ENCODE peak calls at places on chromosomes 11 and 22, in eight cellular contexts. M is heart left ventricle, W is PC-3, D is Panc1, G is psoas muscle, I is dorsolateral prefrontal cortex, N is A673, C is right lobe of liver. P is an unnamed sample.

GRCh38 chr11:65958774-65959420 is 2.6 kb upstream of the SART1 start:
- DNase-seq in D (no peak), C (no peak), W (no peak), M (no peak), G (no peak), N (no peak), I (no peak), P (no peak)

GRCh38 chr11:811446-812245 is 1.9 kb downstream of the RPLP2 start:
- DNase-seq in G (no peak), N (no peak), I (no peak), D (no peak), M (no peak), C (no peak), W (no peak), P (no peak)

GRCh38 chr11:15651033-15651432 is 536.3 kb downstream of the INSC start:
- DNase-seq in W (no peak), I (no peak), N (no peak), C (no peak), G (peak), D (no peak), M (no peak), P (no peak)

GRCh38 chr22:28883917-28884753 is 763 bp downstream of the ZNRF3 start:
- DNase-seq in I (peak), N (peak), C (peak), G (peak), D (no peak), W (peak), M (peak), P (peak)

GRCh38 chr11:59753650-59754493 is 1.3 kb upstream of the STX3 start:
- DNase-seq in M (peak), W (peak), D (peak), I (peak), C (peak), G (peak), N (peak), P (peak)

GRCh38 chr22:24105661-24106060 is 75.6 kb upstream of the SUSD2 start:
- DNase-seq in M (no peak), I (no peak), C (peak), D (no peak), N (no peak), W (no peak), G (no peak), P (no peak)

GRCh38 chr22:22785316-22786065 is 102.1 kb upstream of the IGLL5 start:
- DNase-seq in C (no peak), W (no peak), N (no peak), M (no peak), D (no peak), G (no peak), I (no peak), P (no peak)

GRCh38 chr11:115803341-115803740 is 299.1 kb upstream of the CADM1 start:
- DNase-seq in G (no peak), C (no peak), N (no peak), D (no peak), W (no peak), I (no peak), M (no peak), P (no peak)

GRCh38 chr22:27348634-27349033 is 452.9 kb downstream of the MN1 start:
- DNase-seq in G (no peak), C (no peak), N (no peak), I (no peak), M (no peak), W (no peak), D (no peak), P (no peak)

GRCh38 chr11:130476200-130476921 is 27.9 kb downstream of the ADAMTS15 start:
- DNase-seq in G (no peak), N (no peak), I (no peak), C (no peak), W (no peak), D (no peak), M (peak), P (no peak)

GRCh38 chr11:1863352-1864215 is 10.7 kb downstream of the LSP1 start:
- DNase-seq in M (peak), G (peak), N (peak), I (peak), W (peak), D (no peak), C (peak), P (peak)

GRCh38 chr11:11816511-11817319 is 25.1 kb upstream of the USP47 start:
- DNase-seq in M (no peak), I (no peak), W (no peak), G (no peak), C (no peak), N (no peak), D (no peak), P (no peak)

GRCh38 chr11:111736191-111736590 is 30.0 kb downstream of the PPP2R1B start:
- DNase-seq in M (no peak), I (no peak), N (no peak), D (no peak), W (no peak), C (no peak), G (no peak), P (peak)

GRCh38 chr11:32478277-32478731 is 43.0 kb upstream of the WT1 start:
- DNase-seq in G (no peak), N (no peak), I (no peak), C (no peak), M (peak), D (no peak), W (no peak), P (no peak)

GRCh38 chr11:110128161-110128560 is 35.0 kb downstream of the ZC3H12C start:
- DNase-seq in G (no peak), I (no peak), N (peak), C (no peak), M (no peak), D (no peak), W (no peak), P (peak)
- H3K27ac ChIP-seq in G (no peak), I (peak), N (peak), C (no peak), M (no peak), D (peak), W (no peak), P (peak)

DNA sequence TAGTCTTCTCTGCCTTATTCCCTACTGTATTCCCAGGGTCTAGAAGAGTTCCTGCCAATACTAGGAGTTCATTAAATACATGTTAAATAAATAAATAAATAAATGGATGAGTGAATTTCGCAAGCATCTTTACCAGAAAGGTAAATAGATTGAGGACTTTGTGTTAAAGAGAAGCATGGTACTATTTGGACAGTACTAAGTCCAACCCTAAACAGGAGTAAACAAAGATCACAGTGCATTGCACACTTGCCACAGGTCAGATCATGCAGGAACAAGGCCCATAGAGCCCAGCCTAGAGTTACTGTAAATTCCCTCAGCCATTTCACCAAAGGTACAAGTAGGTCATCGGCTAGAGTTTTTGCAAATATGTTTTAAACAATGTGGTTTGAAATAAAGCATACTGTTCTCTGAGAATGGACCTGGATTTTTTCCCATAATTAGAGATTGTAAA is 12.6 kb downstream of the SAA4 start:
- DNase-seq in W (no peak), M (no peak), N (no peak), D (no peak), C (no peak), G (no peak), I (no peak), P (no peak)
- TF ChIP-seq CTCF in W (no peak), M (no peak), N (no peak), D (no peak), C (no peak), G (no peak), I (no peak), P (no peak)

GRCh38 chr11:126345759-126346585 is 9.5 kb upstream of the ST3GAL4 start:
- DNase-seq in C (peak), I (no peak), W (peak), D (no peak), N (peak), M (peak), G (peak), P (peak)
- H3K27ac ChIP-seq in C (peak), I (peak), W (peak), D (no peak), N (peak), M (peak), G (peak), P (peak)

DNA sequence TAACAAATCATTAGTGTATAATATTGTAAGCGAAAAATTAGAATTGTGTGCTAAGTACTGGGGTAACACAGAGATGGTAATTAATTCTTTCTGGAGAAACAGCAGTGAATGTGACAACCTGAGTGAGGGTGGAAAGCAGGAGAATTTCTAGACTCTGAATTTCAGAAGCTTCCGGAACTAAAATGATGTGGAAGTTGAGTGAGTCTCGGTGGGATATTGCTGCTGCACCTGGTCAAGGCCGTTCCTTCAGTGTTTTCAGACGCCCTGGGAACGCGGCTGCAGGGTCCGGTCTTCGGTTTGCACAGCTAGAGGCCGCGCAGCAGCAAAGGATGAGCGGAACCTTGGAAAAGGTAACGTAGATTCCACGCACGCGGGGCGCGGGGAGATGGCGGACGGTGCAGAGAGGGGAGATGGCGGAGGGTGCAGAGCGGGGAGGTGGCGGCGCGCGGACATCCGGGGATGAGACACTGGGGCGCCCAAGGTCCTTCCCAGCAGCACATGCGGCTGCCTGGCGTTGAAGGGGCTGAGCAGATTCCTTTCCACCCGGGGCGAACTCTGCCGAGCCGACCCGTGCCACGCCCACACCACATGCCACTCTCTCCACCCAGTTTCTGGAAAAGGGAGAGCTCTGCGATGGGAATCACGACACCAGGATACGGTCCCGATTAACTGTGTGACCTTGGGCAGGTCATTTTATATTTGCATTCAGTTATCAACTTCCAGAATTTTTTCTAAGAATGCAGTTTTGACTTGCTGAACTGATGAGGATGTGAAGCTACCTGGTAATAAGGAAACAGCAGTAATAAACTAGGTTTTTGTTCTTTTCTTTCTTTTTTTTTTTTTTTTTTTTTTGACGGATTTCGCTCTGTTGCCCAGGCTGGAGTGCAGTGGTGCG is at the start of gene MRPL48:
- DNase-seq in I (peak), G (peak), N (peak), W (peak), D (peak), C (peak), M (peak), P (peak)
- TF ChIP-seq CTCF in I (no peak), G (no peak), N (no peak), W (no peak), D (no peak), C (no peak), M (no peak), P (no peak)

P was measured in brain microvascular endothelial cell.